ENCODE peak calls at places on chromosomes 5 and 9, in eight cellular contexts. L is HFF-Myc; B is CD4-positive, alpha-beta T cell; P is A549; X is fibroblast of lung; J is fibroblast of mammary gland; M is PC-3; T is mucosa of descending colon. Z is an unnamed sample.

GRCh38 chr5:173675287-173675996 is 59.0 kb upstream of the BOD1 start:
- DNase-seq in X (no peak), M (no peak), P (no peak), L (no peak), T (no peak), B (no peak), J (no peak), Z (no peak)

GRCh38 chr9:116978155-116978554 is 291.1 kb downstream of the TRIM32 start:
- DNase-seq in X (no peak), J (no peak), L (no peak), B (no peak), T (no peak), P (peak; percentile 34), M (peak; percentile 35), Z (no peak)

GRCh38 chr5:43312699-43313034 is 545 bp downstream of the HMGCS1 start:
- DNase-seq in T (no peak), X (no peak), J (no peak), P (peak; percentile 17), M (peak; percentile 46), B (no peak), L (no peak), Z (no peak)

GRCh38 chr5:36932699-36933098 is 56.1 kb downstream of the NIPBL start:
- DNase-seq in M (no peak), B (no peak), J (no peak), L (no peak), X (no peak), P (no peak), T (no peak), Z (no peak)

GRCh38 chr5:170745481-170746061 is 38.0 kb upstream of the GABRP start:
- DNase-seq in L (no peak), M (peak; percentile 8), T (peak; percentile 72), X (peak; percentile 15), P (no peak), J (no peak), B (no peak), Z (peak; percentile 6)

GRCh38 chr5:66015296-66015960 is 89.1 kb downstream of the ERBIN start:
- DNase-seq in X (no peak), M (peak; percentile 8), L (no peak), T (no peak), J (peak; percentile 3), P (no peak), B (no peak), Z (peak; percentile 22)

GRCh38 chr5:138918680-138919079 is 43.5 kb upstream of the LRRTM2 start:
- DNase-seq in M (no peak), P (no peak), L (no peak), T (no peak), J (no peak), X (no peak), B (no peak), Z (no peak)

GRCh38 chr5:94618029-94618492 is 343 bp downstream of the KIAA0825 start:
- DNase-seq in B (no peak), P (peak; percentile 31), T (peak; percentile 82), X (peak; percentile 79), M (peak; percentile 57), L (peak; percentile 33), J (peak; percentile 73), Z (peak; percentile 65)

GRCh38 chr5:73153513-73153912 is 19.5 kb upstream of the TMEM174 start:
- DNase-seq in J (no peak), L (no peak), X (no peak), P (no peak), M (no peak), B (no peak), T (no peak), Z (no peak)

GRCh38 chr5:135596364-135596763 is 17.6 kb upstream of the CXCL14 start:
- DNase-seq in J (no peak), L (no peak), M (no peak), P (no peak), T (no peak), B (no peak), X (no peak), Z (no peak)

DNA sequence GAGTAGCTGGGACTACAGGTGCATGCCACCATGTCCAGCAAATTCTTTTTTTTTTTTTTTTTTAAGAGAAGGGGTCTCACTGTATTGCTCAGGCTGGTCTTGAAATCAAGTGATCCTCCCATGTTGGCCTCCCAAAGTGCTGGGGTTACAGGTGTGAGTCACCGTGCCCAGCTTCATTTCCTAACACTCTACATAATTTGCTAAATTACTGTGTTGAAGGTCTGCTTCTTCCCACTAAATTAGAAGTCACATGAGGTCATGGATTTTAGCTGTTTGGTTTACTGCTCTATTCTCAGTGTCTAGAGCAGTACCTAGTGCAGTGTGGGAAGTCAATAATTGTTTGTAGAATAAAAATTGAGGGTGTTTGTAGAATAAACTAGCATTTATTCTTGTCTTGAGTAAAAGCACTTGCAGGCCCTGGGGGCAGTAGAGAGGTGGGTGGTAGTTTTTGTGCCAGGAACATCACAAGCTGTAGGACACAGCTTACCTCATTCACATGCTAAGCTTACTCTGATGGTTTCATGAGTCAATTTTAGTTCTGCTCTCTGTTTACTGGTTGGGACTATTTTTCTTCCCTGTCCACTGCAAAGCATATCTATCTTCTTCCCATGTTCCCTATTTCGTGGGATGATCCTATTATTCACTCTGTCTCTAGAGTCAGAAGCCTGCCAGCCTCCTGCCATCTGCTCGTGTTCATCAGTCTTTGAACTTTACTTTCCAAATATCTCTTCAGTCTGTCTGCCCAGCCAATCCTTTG is 7.0 kb downstream of the TEX48 start:
- DNase-seq in M (no peak), L (no peak), B (no peak), P (no peak), J (peak; percentile 55), X (peak; percentile 51), T (no peak), Z (no peak)
- TF ChIP-seq CTCF in M (no peak), L (no peak), B (no peak), P (no peak), J (no peak), X (no peak), T (no peak), Z (no peak)

GRCh38 chr9:37152365-37152764 is 32.0 kb downstream of the ZCCHC7 start:
- DNase-seq in P (no peak), T (no peak), J (no peak), B (no peak), M (no peak), X (no peak), L (no peak), Z (no peak)

GRCh38 chr9:37149646-37150308 is 29.4 kb downstream of the ZCCHC7 start:
- DNase-seq in B (no peak), P (no peak), L (no peak), M (no peak), J (no peak), T (no peak), X (no peak), Z (no peak)

GRCh38 chr9:37148181-37148580 is 27.8 kb downstream of the ZCCHC7 start:
- DNase-seq in M (no peak), J (no peak), T (no peak), L (no peak), B (no peak), P (no peak), X (no peak), Z (no peak)

GRCh38 chr9:37155601-37156000 is 35.2 kb downstream of the ZCCHC7 start:
- DNase-seq in B (no peak), P (no peak), M (no peak), T (no peak), L (no peak), J (no peak), X (no peak), Z (no peak)

DNA sequence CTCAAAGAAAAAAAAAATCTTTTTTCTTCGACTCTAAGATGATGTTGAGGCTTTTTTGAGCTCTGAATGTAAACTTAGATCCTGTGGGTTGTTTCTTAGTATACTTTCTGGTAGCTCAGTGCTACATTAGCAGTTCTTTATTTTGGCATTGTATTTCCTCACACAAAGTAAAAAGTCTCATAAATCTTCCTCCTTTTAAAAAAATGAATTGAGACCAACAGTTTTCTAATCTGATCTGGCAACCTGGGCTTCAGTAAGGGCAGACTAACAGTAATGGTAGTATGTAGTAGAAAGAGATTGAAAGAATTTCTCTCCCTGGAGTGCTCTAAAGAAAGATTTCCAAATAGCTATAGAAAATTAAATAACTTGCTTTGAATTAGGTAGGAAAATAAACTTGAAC is 31.4 kb downstream of the ZCCHC7 start:
- DNase-seq in M (no peak), T (no peak), B (no peak), J (no peak), X (no peak), P (no peak), L (no peak), Z (no peak)
- TF ChIP-seq CTCF in M (no peak), T (no peak), B (no peak), J (no peak), X (no peak), P (no peak), L (no peak), Z (no peak)

DNA sequence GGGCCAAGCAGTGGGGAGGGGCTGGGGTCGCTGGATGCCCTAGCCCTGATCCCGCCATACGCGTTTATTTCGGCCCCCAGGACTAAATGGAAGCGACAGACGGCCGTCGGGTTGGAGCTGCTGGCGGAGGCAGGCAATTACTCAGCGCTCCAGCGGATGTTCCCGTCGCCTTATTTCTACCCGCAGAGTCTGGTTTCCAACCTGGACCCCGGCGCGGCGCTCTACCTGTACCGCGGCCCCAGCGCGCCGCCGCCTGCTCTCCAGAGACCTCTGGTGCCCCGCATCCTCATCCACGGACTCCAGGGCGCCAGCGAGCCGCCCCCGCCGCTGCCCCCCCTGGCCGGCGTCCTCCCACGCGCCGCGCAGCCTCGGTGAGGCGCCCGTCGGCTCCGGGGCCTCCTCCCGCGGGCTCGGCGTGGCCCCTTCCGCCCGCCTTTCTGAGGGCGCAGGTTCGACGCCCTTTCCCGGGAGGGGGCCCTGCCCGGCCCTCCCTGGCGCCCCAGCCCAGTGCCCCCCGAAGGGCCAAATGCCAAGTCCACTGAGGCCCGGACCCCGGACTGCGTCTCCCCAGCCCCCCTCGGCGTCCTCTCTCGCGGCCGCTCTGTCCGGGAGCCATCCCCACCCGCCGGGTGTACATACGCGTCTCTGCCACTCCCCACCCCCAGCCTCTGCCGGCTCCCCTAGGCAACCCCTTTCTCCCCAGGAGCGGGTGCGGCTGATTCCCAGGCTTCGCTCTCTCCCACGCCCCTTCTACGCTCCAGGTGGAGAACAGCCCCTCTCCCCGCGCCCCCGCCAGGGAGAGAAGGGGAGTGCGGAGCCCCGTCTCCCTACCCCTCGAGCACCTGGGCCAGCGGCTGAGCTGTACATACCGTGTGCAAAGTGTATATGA is 7.0 kb downstream of the BARHL1 start:
- DNase-seq in J (no peak), B (no peak), T (no peak), M (no peak), L (no peak), P (peak; percentile 36), X (no peak), Z (no peak)
- TF ChIP-seq CTCF in J (no peak), B (no peak), T (no peak), M (no peak), L (no peak), P (no peak), X (no peak), Z (no peak)

GRCh38 chr9:130658893-130659698 is 5.3 kb upstream of the PRDM12 start:
- DNase-seq in X (no peak), P (no peak), J (no peak), T (no peak), M (no peak), B (no peak), L (no peak), Z (no peak)

GRCh38 chr9:130659699-130660248 is 4.6 kb upstream of the PRDM12 start:
- DNase-seq in X (no peak), L (no peak), B (no peak), M (no peak), J (no peak), P (no peak), T (no peak), Z (no peak)

GRCh38 chr9:130660683-130661460 is 3.5 kb upstream of the PRDM12 start:
- DNase-seq in J (no peak), B (no peak), T (no peak), P (no peak), L (no peak), M (no peak), X (no peak), Z (no peak)

GRCh38 chr9:130661461-130662098 is 2.8 kb upstream of the PRDM12 start:
- DNase-seq in P (no peak), B (no peak), X (no peak), M (no peak), L (no peak), J (no peak), T (no peak), Z (no peak)

GRCh38 chr9:130660326-130660682 is 4.1 kb upstream of the PRDM12 start:
- DNase-seq in B (no peak), P (no peak), L (no peak), M (no peak), T (no peak), J (no peak), X (no peak), Z (no peak)
- TF ChIP-seq CTCF in B (no peak), P (no peak), L (no peak), M (no peak), T (no peak), J (no peak), X (no peak), Z (no peak)